ENCODE peak calls at places on chromosomes 12 and 14, in seven cellular contexts. K, U, J, V, O, S and E are unnamed samples.

GRCh38 chr12:111819191-111820158 is 22.6 kb upstream of the MAPKAPK5 start:
- DNase-seq in S (no peak), J (no peak), U (no peak), V (no peak), K (no peak), O (no peak), E (no peak)

GRCh38 chr12:27359578-27360340 is 27.1 kb downstream of the BMAL2 start:
- DNase-seq in U (no peak), V (no peak), S (no peak), J (no peak), K (no peak), O (no peak), E (peak; percentile 39)

GRCh38 chr12:82209533-82209932 is 148.7 kb downstream of the CCDC59 start:
- DNase-seq in O (no peak), V (no peak), S (no peak), J (no peak), U (no peak), K (no peak), E (no peak)

GRCh38 chr12:4120316-4120920 is 153.1 kb upstream of the CCND2 start:
- DNase-seq in J (no peak), U (no peak), S (no peak), O (no peak), K (no peak), V (no peak), E (no peak)

GRCh38 chr14:100832311-100832960 is 6.5 kb downstream of the MEG3 start:
- DNase-seq in S (no peak), K (no peak), U (no peak), V (no peak), O (no peak), J (no peak), E (no peak)

GRCh38 chr12:27971606-27972005 is 927 bp downstream of the PTHLH start:
- DNase-seq in S (peak; percentile 19), J (no peak), U (no peak), O (no peak), V (no peak), K (no peak), E (no peak)

GRCh38 chr12:98838282-98838681 is 193.2 kb downstream of the APAF1 start:
- DNase-seq in K (peak; percentile 30), S (peak; percentile 62), J (peak; percentile 11), U (no peak), O (peak; percentile 5), V (no peak), E (peak; percentile 4)

GRCh38 chr12:47997321-47997720 is 7.0 kb downstream of the COL2A1 start:
- DNase-seq in O (no peak), J (no peak), K (no peak), U (peak; percentile 23), S (no peak), V (no peak), E (no peak)

GRCh38 chr12:11743333-11743732 is 93.9 kb downstream of the ETV6 start:
- DNase-seq in S (no peak), U (no peak), V (no peak), J (no peak), O (no peak), K (no peak), E (no peak)

GRCh38 chr12:44525806-44526654 is 350.1 kb downstream of the NELL2 start:
- DNase-seq in S (no peak), O (no peak), V (no peak), J (no peak), U (no peak), K (no peak), E (no peak)

GRCh38 chr12:44531349-44531905 is 344.7 kb downstream of the NELL2 start:
- DNase-seq in S (no peak), O (no peak), J (no peak), U (no peak), V (no peak), K (no peak), E (no peak)

GRCh38 chr12:44521702-44522101 is 354.4 kb downstream of the NELL2 start:
- DNase-seq in K (no peak), S (no peak), U (no peak), V (no peak), J (no peak), O (no peak), E (no peak)

GRCh38 chr12:44523828-44524227 is 352.3 kb downstream of the NELL2 start:
- DNase-seq in J (no peak), S (no peak), V (no peak), U (no peak), K (no peak), O (no peak), E (no peak)

DNA sequence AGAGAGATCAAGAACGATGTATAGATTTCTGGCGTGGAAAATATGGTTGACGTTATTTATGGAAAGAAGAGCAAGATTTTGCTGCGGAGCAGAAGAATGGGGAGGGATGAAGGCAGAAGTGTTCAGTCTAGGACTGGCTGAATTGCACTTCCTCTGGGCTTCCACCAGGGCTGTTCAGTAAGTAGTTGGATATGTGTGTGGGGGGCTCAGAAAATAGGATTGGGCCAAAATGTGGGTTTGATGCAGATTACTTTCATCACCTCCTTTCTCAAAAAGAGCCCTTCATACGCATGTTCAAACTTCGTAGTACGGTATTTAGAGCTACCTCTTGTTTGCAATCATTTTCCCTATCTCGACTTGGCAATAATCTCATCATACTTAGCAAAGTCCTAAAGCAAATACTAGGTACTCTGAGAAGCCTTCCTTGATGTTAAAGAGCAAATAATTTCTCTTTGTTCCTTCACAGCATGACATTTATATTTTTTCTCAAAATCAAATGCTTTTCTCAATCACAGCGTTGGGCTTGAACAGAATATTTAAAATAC is 349.4 kb downstream of the NELL2 start:
- DNase-seq in S (no peak), V (no peak), O (no peak), U (no peak), J (no peak), K (no peak), E (no peak)
- TF ChIP-seq CTCF in S (no peak), V (no peak), O (no peak), U (no peak), J (no peak), K (peak; percentile 28), E (no peak)

GRCh38 chr12:19709889-19710288 is 270.6 kb downstream of the AEBP2 start:
- DNase-seq in K (no peak), V (no peak), O (no peak), J (no peak), S (no peak), U (no peak), E (no peak)

GRCh38 chr12:19707948-19708409 is 268.7 kb downstream of the AEBP2 start:
- DNase-seq in S (peak; percentile 21), K (peak; percentile 14), U (no peak), V (no peak), O (peak; percentile 81), J (peak; percentile 39), E (peak; percentile 33)

GRCh38 chr12:19712041-19712440 is 272.7 kb downstream of the AEBP2 start:
- DNase-seq in O (peak; percentile 91), V (no peak), S (peak; percentile 91), J (peak; percentile 63), K (peak; percentile 70), U (no peak), E (peak; percentile 89)

GRCh38 chr12:19706936-19707335 is 267.6 kb downstream of the AEBP2 start:
- DNase-seq in O (peak; percentile 13), J (no peak), S (no peak), K (no peak), V (no peak), U (no peak), E (no peak)

GRCh38 chr12:19710811-19711793 is 271.8 kb downstream of the AEBP2 start:
- DNase-seq in K (no peak), S (peak; percentile 41), O (peak; percentile 51), U (no peak), J (peak; percentile 63), V (no peak), E (peak; percentile 91)
- H3K4me3 ChIP-seq in K (no peak overlapping the region), S (no peak overlapping the region), O (no peak overlapping the region), U (no peak overlapping the region), J (no peak overlapping the region), V (no peak overlapping the region), E (no peak overlapping the region)

GRCh38 chr12:86917121-86917520 is 660.9 kb upstream of the MGAT4C start:
- DNase-seq in K (no peak), S (no peak), O (no peak), J (no peak), U (no peak), V (no peak), E (no peak)

DNA sequence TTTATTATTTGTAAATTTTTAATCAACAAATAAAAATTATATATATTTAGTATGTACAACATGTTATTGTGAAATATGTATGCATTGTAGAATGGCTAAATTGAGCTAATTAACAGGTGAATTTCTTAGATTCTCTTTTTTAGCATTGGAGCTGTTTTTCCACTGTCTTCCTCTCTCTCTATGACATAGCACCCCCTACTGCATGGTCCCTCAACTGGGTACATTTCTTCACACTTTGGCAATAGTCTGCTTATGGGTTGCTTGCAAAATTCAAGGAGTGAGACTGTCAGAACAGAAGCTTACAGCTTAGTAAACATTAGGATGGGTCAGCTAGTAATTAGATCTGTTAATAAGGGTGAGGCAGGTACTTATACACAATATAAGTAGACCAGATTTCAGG is 658.5 kb upstream of the MGAT4C start:
- DNase-seq in U (no peak), O (peak; percentile 52), J (peak; percentile 56), K (peak; percentile 62), V (peak; percentile 30), S (peak; percentile 85), E (peak; percentile 78)
- TF ChIP-seq CTCF in U (no peak), O (peak; percentile 49), J (peak; percentile 52), K (peak; percentile 67), V (peak; percentile 85), S (peak; percentile 85), E (peak; percentile 76)

GRCh38 chr12:26226119-26226518 is 30.7 kb downstream of the SSPN start:
- DNase-seq in V (no peak), J (no peak), S (no peak), U (no peak), O (no peak), K (no peak), E (no peak)

GRCh38 chr12:26227376-26227775 is 32.0 kb downstream of the SSPN start:
- DNase-seq in V (no peak), J (no peak), O (no peak), S (no peak), U (no peak), K (no peak), E (no peak)

GRCh38 chr12:26229910-26230309 is 34.5 kb downstream of the SSPN start:
- DNase-seq in S (no peak), O (peak; percentile 22), V (no peak), K (no peak), U (no peak), J (no peak), E (no peak)

GRCh38 chr12:26224657-26225056 is 29.3 kb downstream of the SSPN start:
- DNase-seq in K (no peak), U (no peak), S (no peak), O (no peak), J (no peak), V (no peak), E (no peak)

GRCh38 chr12:26226629-26227375 is 31.4 kb downstream of the SSPN start:
- DNase-seq in U (peak; percentile 67), V (peak; percentile 57), O (no peak), J (no peak), S (peak; percentile 26), K (no peak), E (no peak)
- H3K4me3 ChIP-seq in U (no peak overlapping the region), V (peak overlapping the region; percentile 53), O (peak overlapping the region; percentile 27), J (peak overlapping the region; percentile 41), S (peak overlapping the region; percentile 61), K (no peak overlapping the region), E (peak overlapping the region; percentile 25)

DNA sequence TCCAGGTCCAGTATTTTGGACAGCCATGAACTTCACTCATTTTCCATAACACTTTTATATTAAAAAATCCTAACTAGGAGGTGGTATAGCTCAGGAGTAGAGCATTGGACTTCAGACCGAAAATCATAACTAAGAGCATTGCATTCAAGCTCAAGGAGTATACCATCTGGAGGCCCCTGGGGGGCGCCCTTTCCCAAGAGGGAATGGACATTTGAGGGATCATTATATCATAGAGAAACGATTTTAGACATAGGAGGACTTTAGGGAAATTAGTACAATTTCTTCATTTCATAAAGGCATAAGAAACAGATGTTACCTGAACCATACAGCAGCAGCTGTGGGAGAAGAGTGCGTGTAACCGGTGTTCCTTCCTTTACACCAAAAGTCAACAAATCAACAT is 5.2 kb upstream of the ATG14 start:
- DNase-seq in S (peak; percentile 21), U (peak; percentile 55), O (peak; percentile 33), J (peak; percentile 51), V (peak; percentile 49), K (peak; percentile 71), E (no peak)
- TF ChIP-seq CTCF in S (peak; percentile 62), U (no peak), O (peak; percentile 55), J (peak; percentile 44), V (peak; percentile 76), K (peak; percentile 86), E (peak; percentile 45)